ENCODE peak calls at places on chromosomes 1 and 21, in five cellular contexts. F is spleen, Z is A549, L is OCI-LY7, C is neuronal stem cell. D is an unnamed sample.

GRCh38 chr1:155123801-155124200 is 3.9 kb upstream of the EFNA1 start:
- DNase-seq in F (no peak), Z (no peak), L (no peak), C (no peak), D (no peak)

GRCh38 chr1:229709620-229710019 is 83.6 kb downstream of the URB2 start:
- DNase-seq in F (no peak), Z (no peak), L (no peak), C (no peak), D (no peak)

GRCh38 chr1:43619996-43620920 is 29.7 kb upstream of the KDM4A start:
- DNase-seq in F (peak; percentile 29), Z (no peak), L (no peak), C (no peak), D (no peak)

GRCh38 chr1:204349602-204350001 is 10.1 kb downstream of the PLEKHA6 start:
- DNase-seq in F (no peak), Z (no peak), L (no peak), C (no peak), D (no peak)

GRCh38 chr1:226730064-226730463 is 9.0 kb downstream of the ITPKB start:
- DNase-seq in F (no peak), Z (no peak), L (no peak), C (no peak), D (no peak)

GRCh38 chr1:6130036-6130435 is 50.1 kb downstream of the CHD5 start:
- DNase-seq in F (peak; percentile 49), Z (no peak), L (no peak), C (no peak), D (no peak)

GRCh38 chr1:247357781-247358211 is 26.1 kb upstream of the ZNF496 start:
- DNase-seq in F (no peak), Z (no peak), L (no peak), C (no peak), D (no peak)

GRCh38 chr1:167455786-167456446 is 62.4 kb downstream of the CD247 start:
- DNase-seq in F (no peak), Z (no peak), L (no peak), C (peak; percentile 40), D (peak; percentile 63)

GRCh38 chr1:109162626-109163025 is 48.7 kb downstream of the ELAPOR1 start:
- DNase-seq in F (no peak), Z (no peak), L (no peak), C (no peak), D (no peak)

GRCh38 chr1:61448934-61449368 is 276.0 kb downstream of the TM2D1 start:
- DNase-seq in F (no peak), Z (no peak), L (no peak), C (no peak), D (no peak)

GRCh38 chr1:4594286-4594991 is 60.0 kb upstream of the AJAP1 start:
- DNase-seq in F (no peak), Z (no peak), L (peak; percentile 31), C (no peak), D (no peak)

GRCh38 chr1:28775121-28775942 is 36.6 kb upstream of the OPRD1 start:
- DNase-seq in F (peak; percentile 93), Z (no peak), L (no peak), C (no peak), D (peak; percentile 64)

GRCh38 chr1:29761159-29761928 is 525.0 kb downstream of the PTPRU start:
- DNase-seq in F (no peak), Z (no peak), L (no peak), C (no peak), D (no peak)

GRCh38 chr1:76105269-76105850 is 30.8 kb downstream of the ST6GALNAC3 start:
- DNase-seq in F (no peak), Z (no peak), L (no peak), C (no peak), D (no peak)

GRCh38 chr1:212147581-212148033 is 112.1 kb downstream of the DTL start:
- DNase-seq in F (no peak), Z (no peak), L (no peak), C (no peak), D (no peak)

GRCh38 chr1:55714230-55714629 is 499.1 kb upstream of the USP24 start:
- DNase-seq in F (no peak), Z (no peak), L (no peak), C (no peak), D (no peak)

GRCh38 chr1:226656601-226657277 is 82.3 kb downstream of the ITPKB start:
- DNase-seq in F (peak; percentile 72), Z (no peak), L (peak; percentile 50), C (no peak), D (no peak)

GRCh38 chr1:94258873-94259331 is 21.5 kb upstream of the ARHGAP29 start:
- DNase-seq in F (no peak), Z (no peak), L (no peak), C (no peak), D (no peak)

GRCh38 chr1:156821801-156822200 is 5.2 kb upstream of the SH2D2A start:
- DNase-seq in F (no peak), Z (no peak), L (no peak), C (no peak), D (no peak)

GRCh38 chr1:59022799-59023198 is 239.0 kb upstream of the JUN start:
- DNase-seq in F (no peak), Z (no peak), L (no peak), C (no peak), D (no peak)

GRCh38 chr1:209266590-209267172 is 316.8 kb upstream of the CAMK1G start:
- DNase-seq in F (no peak), Z (no peak), L (no peak), C (no peak), D (no peak)

GRCh38 chr1:68178821-68179490 is 53.4 kb downstream of the WLS start:
- DNase-seq in F (no peak), Z (no peak), L (no peak), C (no peak), D (no peak)

GRCh38 chr1:24535021-24535424 is 20.9 kb upstream of the NCMAP start:
- DNase-seq in F (peak; percentile 85), Z (no peak), L (peak; percentile 81), C (no peak), D (peak; percentile 54)

DNA sequence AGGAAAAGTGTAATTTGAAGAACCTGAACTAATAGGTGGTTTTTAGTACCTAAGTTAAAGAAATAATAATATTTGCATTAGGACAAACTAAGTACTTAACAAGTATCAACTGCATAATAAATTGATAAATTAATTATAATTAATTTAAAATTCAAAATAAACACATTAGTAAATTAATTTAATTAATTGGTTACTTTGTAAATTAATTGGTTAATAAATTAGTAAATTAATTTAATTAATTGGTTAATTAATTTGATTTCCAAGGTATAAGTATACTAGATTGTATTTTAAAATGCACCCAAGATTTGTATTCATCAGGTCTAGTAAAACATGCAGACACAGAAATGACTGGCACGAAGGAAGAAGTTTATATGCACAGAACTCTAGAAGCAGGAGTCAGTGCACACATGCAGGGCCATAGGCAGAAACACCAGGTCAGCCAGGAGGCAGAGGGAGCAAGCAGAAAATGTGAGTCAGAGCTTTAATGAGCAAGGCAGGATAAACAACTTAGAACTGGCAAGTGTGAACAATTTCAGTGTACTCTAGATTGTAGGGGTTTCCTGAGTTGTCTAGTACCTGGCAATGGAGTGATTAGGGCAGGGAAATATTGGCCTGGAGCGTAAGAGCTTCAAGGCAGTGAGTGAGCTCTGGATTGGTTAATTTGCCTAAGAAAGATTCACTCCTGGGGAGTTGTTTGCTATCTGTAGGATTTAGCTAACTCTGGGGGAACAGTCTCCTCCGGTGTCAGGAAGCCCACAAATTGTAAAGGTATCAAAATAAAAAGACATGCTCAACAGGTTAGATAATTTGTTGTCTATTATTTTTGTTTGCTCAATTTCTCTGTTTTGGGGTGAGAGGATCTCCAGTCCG is 665.7 kb downstream of the MRPL39 start:
- DNase-seq in F (no peak), Z (no peak), L (no peak), C (no peak), D (no peak)
- H3K9me3 ChIP-seq in F (no peaks in the 10 kb centered on the region), Z (no peaks in the 10 kb centered on the region), L (no peaks in the 10 kb centered on the region), C (no peaks in the 10 kb centered on the region), D (no peaks in the 10 kb centered on the region)

DNA sequence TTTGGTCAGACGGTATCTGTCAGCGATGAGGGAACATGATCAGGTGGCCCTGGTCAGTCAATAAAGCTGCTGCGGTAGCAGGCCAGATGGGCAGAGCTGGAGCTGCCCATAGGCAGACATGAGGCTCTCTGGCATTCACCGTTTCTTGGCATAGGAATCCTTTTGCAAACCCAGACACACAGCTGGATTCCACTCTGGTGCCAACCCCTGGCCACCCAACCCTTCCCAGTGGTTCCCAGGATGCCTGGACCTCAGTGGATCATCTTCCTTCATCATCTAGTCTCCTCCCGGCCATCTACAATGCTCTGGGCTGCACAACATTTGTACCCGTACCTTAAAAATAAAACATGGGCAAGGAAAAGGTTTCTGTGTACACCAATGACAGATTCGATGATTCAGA is 68.3 kb upstream of the ACTRT2 start:
- DNase-seq in F (peak; percentile 23), Z (no peak), L (no peak), C (no peak), D (no peak)
- H3K9me3 ChIP-seq in F (peaks cover 59% of the 10 kb centered on the region), Z (no peaks in the 10 kb centered on the region), L (peaks cover 22% of the 10 kb centered on the region), C (peaks cover 6% of the 10 kb centered on the region), D (peaks cover 2% of the 10 kb centered on the region)

DNA sequence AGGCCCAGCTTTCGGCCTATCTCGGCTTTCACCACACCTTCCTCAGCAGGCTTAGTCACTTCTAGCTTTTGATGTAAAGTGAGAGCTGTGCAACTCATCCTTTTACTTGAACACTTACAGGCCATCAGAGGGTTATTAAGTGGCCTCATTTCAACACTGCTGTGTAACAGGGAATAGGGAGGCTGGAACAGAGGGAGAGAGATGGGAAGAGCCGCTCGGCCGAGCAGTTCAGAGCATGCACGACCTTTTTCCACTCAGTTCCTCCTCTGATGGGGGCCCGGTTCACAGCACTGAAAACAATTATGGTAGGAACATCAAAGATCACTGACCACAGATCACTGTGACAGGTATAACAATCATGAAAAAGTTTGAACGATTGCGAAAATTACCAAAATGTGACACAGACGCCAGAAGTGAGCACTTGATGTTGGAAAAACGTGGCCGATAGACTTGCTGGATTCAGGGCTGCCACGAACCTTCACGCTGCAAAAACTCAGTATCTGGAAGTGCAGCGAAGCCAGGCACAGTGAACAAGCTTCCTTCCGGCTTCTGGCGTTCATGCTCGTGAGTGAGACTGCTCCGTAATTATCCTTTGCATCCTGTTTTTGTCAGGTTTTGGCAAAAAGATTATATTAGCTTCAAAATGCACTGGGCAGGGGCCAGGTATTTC is 28.6 kb downstream of the AGPAT3 start:
- DNase-seq in F (peak; percentile 79), Z (no peak), L (no peak), C (no peak), D (no peak)
- H3K9me3 ChIP-seq in F (no peaks in the 10 kb centered on the region), Z (no peaks in the 10 kb centered on the region), L (no peaks in the 10 kb centered on the region), C (peaks cover 2% of the 10 kb centered on the region), D (no peaks in the 10 kb centered on the region)

DNA sequence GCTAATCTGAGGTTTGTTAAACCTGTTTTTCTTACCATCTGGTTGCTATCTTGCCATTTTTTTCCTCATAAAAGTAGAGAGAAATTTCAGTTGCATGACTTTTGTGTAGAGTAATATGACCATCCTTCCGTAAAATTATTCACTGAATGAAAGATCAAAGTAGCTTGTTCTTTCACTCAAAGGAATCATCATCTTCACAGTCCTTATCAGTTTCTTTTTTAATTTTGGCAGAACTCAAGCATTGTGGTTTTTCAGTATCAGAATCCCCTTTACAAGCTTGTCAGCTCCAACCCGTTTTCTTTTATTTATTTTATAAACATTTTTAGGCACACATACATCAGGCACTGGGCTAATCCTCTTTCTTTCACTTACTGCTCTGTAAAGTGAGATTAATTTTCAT is 91.7 kb downstream of the UBE2U start:
- DNase-seq in F (no peak), Z (no peak), L (no peak), C (no peak), D (no peak)
- H3K9me3 ChIP-seq in F (no peaks in the 10 kb centered on the region), Z (peaks cover 11% of the 10 kb centered on the region), L (no peaks in the 10 kb centered on the region), C (peaks cover 8% of the 10 kb centered on the region), D (no peaks in the 10 kb centered on the region)